ENCODE peak calls at places on chromosomes 16 and 17, in eight cellular contexts. M, Z, I, P, X, Q, A and H are unnamed samples.

GRCh38 chr16:1378804-1379053 is 27.0 kb downstream of the GNPTG start:
- DNase-seq in Z (no peak), X (no peak), A (no peak), P (no peak), Q (no peak), M (no peak), I (no peak), H (no peak)

GRCh38 chr17:66146394-66146793 is 45.5 kb downstream of the CEP112 start:
- DNase-seq in Q (no peak), X (no peak), I (no peak), Z (no peak), P (no peak), M (no peak), A (no peak), H (no peak)

GRCh38 chr16:30565526-30565925 is 6.0 kb downstream of the ZNF688 start:
- DNase-seq in Q (no peak), Z (no peak), I (no peak), X (no peak), M (no peak), P (no peak), A (no peak), H (no peak)

GRCh38 chr17:65185686-65186382 is 48.7 kb downstream of the RGS9 start:
- DNase-seq in Q (no peak), X (no peak), P (no peak), M (no peak), Z (peak), I (no peak), A (no peak), H (no peak)

GRCh38 chr17:10292057-10292931 is 80.5 kb downstream of the MYH13 start:
- DNase-seq in P (no peak), M (no peak), X (peak), I (peak), Z (peak), Q (no peak), A (peak), H (no peak)

GRCh38 chr16:34802396-34802795 is 1343.0 kb downstream of the TP53TG3F start:
- DNase-seq in X (no peak), Z (no peak), A (no peak), P (no peak), I (no peak), Q (no peak), M (no peak), H (no peak)

GRCh38 chr16:66188786-66189725 is 177.4 kb upstream of the CDH5 start:
- DNase-seq in I (no peak), P (no peak), Q (peak), M (peak), X (no peak), A (peak), Z (peak), H (no peak)

GRCh38 chr17:73309727-73310555 is 1.9 kb downstream of the CDC42EP4 start:
- DNase-seq in A (peak), M (no peak), X (no peak), Z (peak), Q (peak), I (no peak), P (no peak), H (peak)

GRCh38 chr17:12463102-12463501 is 202.6 kb upstream of the MYOCD start:
- DNase-seq in I (peak), A (peak), P (no peak), M (peak), Q (peak), Z (no peak), X (no peak), H (no peak)

GRCh38 chr16:76226011-76226410 is 51.2 kb upstream of the CNTNAP4 start:
- DNase-seq in P (no peak), M (no peak), Q (no peak), I (no peak), Z (no peak), A (no peak), X (peak), H (no peak)

GRCh38 chr17:44977740-44978584 is 9.9 kb upstream of the C1QL1 start:
- DNase-seq in X (no peak), P (no peak), M (no peak), Q (no peak), Z (no peak), I (no peak), A (no peak), H (no peak)

GRCh38 chr17:74605361-74605760 is 13.3 kb upstream of the CD300LD start:
- DNase-seq in X (peak), P (peak), M (peak), Q (peak), I (peak), Z (no peak), A (peak), H (no peak)

GRCh38 chr16:4176794-4177438 is 60.7 kb upstream of the ADCY9 start:
- DNase-seq in Z (peak), A (peak), I (no peak), X (peak), Q (peak), P (no peak), M (peak), H (no peak)

GRCh38 chr17:2056221-2057129 is 1.6 kb downstream of the HIC1 start:
- DNase-seq in A (peak), Q (peak), M (no peak), P (no peak), I (peak), X (no peak), Z (peak), H (peak)

GRCh38 chr16:4803479-4804243 is 1.2 kb upstream of the ROGDI start:
- DNase-seq in M (no peak), I (no peak), A (no peak), Z (no peak), Q (peak), X (no peak), P (no peak), H (no peak)

GRCh38 chr16:78303946-78304345 is 204.5 kb downstream of the WWOX start:
- DNase-seq in I (no peak), Q (no peak), Z (no peak), M (no peak), P (no peak), A (no peak), X (no peak), H (no peak)

GRCh38 chr17:81131486-81132196 is 33.7 kb upstream of the PVALEF start:
- DNase-seq in I (no peak), Q (no peak), M (no peak), A (no peak), X (no peak), P (no peak), Z (no peak), H (no peak)

GRCh38 chr17:13601776-13602551 is at the start of gene HS3ST3A1:
- DNase-seq in A (peak), Q (peak), X (peak), M (peak), Z (peak), P (peak), I (peak), H (no peak)

GRCh38 chr16:81254919-81255526 is 16.5 kb downstream of the BCO1 start:
- DNase-seq in Q (no peak), Z (no peak), I (no peak), M (no peak), X (no peak), P (no peak), A (no peak), H (no peak)

GRCh38 chr16:56558024-56558747 is 6.7 kb upstream of the MT4 start:
- DNase-seq in X (peak), Q (peak), P (no peak), I (no peak), A (peak), M (peak), Z (no peak), H (peak)

GRCh38 chr16:31371619-31372484 is 16.9 kb downstream of the ITGAX start:
- DNase-seq in M (no peak), P (no peak), A (no peak), Q (no peak), X (no peak), Z (no peak), I (no peak), H (no peak)

GRCh38 chr16:56610017-56610608 is 1.7 kb downstream of the MT2A start:
- DNase-seq in Q (peak), P (peak), Z (no peak), X (peak), A (peak), M (peak), I (peak), H (peak)

GRCh38 chr17:4947411-4948165 is 742 bp downstream of the PFN1 start:
- DNase-seq in M (no peak), P (peak), Q (peak), A (peak), X (peak), I (peak), Z (peak), H (peak)

GRCh38 chr17:4877089-4877488 is 22.2 kb upstream of the C17orf107 start:
- DNase-seq in A (no peak), X (no peak), Q (no peak), I (no peak), M (no peak), Z (no peak), P (no peak), H (no peak)

GRCh38 chr17:38881600-38882191 is 11.8 kb downstream of the LASP1 start:
- DNase-seq in A (peak), Z (peak), M (peak), Q (peak), I (peak), P (no peak), X (no peak), H (peak)

GRCh38 chr17:48540213-48540612 is 4.7 kb downstream of the HOXB2 start:
- DNase-seq in Q (no peak), M (peak), A (no peak), Z (no peak), X (no peak), I (no peak), P (no peak), H (no peak)
- H3K4me3 ChIP-seq in Q (no peak), M (peak), A (no peak), Z (no peak), X (no peak), I (no peak), P (no peak), H (no peak)

GRCh38 chr16:88404769-88405168 is 22.0 kb downstream of the ZNF469 start:
- DNase-seq in Z (no peak), M (no peak), P (no peak), I (no peak), A (no peak), Q (no peak), X (no peak), H (no peak)

GRCh38 chr16:88407042-88407420 is 24.3 kb downstream of the ZNF469 start:
- DNase-seq in A (no peak), Z (no peak), M (no peak), X (no peak), Q (no peak), I (no peak), P (no peak), H (no peak)

GRCh38 chr16:88405325-88406060 is 22.7 kb downstream of the ZNF469 start:
- DNase-seq in P (peak), A (peak), I (no peak), Z (no peak), Q (peak), X (no peak), M (peak), H (no peak)

GRCh38 chr16:88407807-88408206 is 25.0 kb downstream of the ZNF469 start:
- DNase-seq in Q (no peak), Z (no peak), I (no peak), P (no peak), M (no peak), X (no peak), A (no peak), H (no peak)

GRCh38 chr16:88406096-88407041 is 23.6 kb downstream of the ZNF469 start:
- DNase-seq in A (no peak), P (no peak), X (no peak), I (no peak), Z (no peak), Q (no peak), M (no peak), H (no peak)
- TF ChIP-seq CTCF in A (no peak), P (peak), X (no peak), I (no peak), Z (peak), Q (no peak), M (no peak), H (no peak)

GRCh38 chr17:8480011-8480976 is 44.6 kb downstream of the NDEL1 start:
- DNase-seq in A (no peak), M (no peak), X (no peak), I (no peak), P (no peak), Z (peak), Q (no peak), H (no peak)
- H3K4me3 ChIP-seq in A (no peak), M (no peak), X (no peak), I (no peak), P (no peak), Z (no peak), Q (no peak), H (no peak)

GRCh38 chr17:35086931-35087573 is 23.5 kb upstream of the RFFL start:
- DNase-seq in I (no peak), Z (no peak), A (no peak), X (peak), M (no peak), P (no peak), Q (peak), H (no peak)

GRCh38 chr17:35088647-35088910 is 25.1 kb upstream of the RFFL start:
- DNase-seq in P (peak), I (peak), A (no peak), Q (no peak), M (no peak), Z (no peak), X (no peak), H (peak)

GRCh38 chr17:35087731-35088646 is 24.5 kb upstream of the RFFL start:
- DNase-seq in M (no peak), I (peak), P (peak), A (peak), Z (peak), X (peak), Q (peak), H (peak)

GRCh38 chr17:35088911-35089845 is 25.7 kb upstream of the RFFL start:
- DNase-seq in A (peak), X (peak), Q (peak), I (peak), P (peak), M (peak), Z (peak), H (peak)

GRCh38 chr17:35089846-35090193 is 26.3 kb upstream of the RFFL start:
- DNase-seq in Q (peak), M (no peak), P (no peak), X (peak), A (peak), I (no peak), Z (peak), H (no peak)
- TF ChIP-seq CTCF in Q (no peak), M (no peak), P (no peak), X (no peak), A (peak), I (no peak), Z (no peak), H (no peak)

GRCh38 chr17:55238931-55239297 is 25.8 kb upstream of the HLF start:
- DNase-seq in I (no peak), Q (peak), Z (no peak), X (no peak), P (no peak), A (peak), M (no peak), H (no peak)
- H3K4me3 ChIP-seq in I (peak), Q (peak), Z (peak), X (peak), P (peak), A (peak), M (peak), H (peak)

DNA sequence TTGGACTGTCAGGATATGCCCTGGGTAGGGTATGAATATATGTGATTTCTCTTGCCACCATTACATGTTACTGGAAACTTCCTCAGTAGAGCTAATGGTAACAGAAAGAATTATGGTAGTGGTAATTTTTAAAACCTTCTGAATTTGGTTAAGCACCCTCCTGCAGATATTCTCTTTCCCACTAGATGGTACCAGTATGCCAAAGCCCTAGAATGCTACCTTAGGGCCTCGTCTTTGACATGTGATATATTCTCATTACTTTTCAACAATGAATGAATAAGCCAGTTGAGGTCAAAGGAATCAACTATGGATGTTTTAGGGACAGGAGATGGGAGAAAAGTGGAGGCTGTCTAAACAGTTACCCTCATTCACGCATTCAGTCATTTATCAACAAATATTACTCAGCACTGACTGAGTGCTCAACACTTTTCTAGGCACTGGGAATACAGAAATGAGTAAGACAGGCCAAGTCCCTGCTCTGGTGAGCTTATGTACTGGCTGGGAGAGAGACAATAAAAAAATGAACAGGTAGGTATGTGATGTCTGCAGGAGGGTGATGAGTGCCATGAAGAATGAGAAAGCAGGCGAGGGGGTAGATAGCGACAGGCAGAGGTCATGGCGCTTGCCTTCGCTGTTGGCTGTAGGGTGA is 14.7 kb downstream of the CDH13 start:
- DNase-seq in Z (no peak), P (no peak), M (peak), A (peak), I (no peak), Q (peak), X (peak), H (no peak)
- TF ChIP-seq CTCF in Z (peak), P (no peak), M (peak), A (peak), I (no peak), Q (peak), X (peak), H (no peak)

DNA sequence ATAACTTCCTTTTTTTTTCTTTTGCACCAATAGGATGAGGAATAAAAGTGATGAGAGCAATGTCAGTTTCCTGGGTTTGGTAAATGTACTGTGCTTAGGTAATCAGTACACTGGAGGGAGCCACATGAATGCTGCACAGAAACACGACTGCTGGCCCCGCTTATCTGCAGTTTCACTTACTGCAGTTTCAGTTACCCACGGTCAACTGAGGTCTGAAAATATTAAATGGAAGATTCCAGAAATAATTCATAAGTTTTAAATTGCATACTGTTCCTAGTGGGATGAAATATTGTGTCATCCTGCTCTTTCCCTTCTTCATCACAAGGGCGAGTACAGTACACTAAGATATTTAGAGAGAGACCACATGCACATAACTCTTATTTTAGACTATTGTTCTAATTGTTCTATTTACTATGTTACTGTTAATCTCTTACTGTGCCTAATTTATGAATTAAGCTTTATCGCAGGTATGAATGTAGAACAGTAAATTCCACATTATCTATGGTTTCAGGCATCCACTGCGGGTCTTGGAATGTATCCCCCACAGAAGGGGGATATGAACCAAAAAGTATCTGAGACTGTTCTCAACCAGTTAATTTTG is 6.4 kb upstream of the LGALS3BP start:
- DNase-seq in M (peak), Q (peak), A (peak), I (no peak), P (no peak), X (peak), Z (no peak), H (no peak)
- H3K4me3 ChIP-seq in M (peak), Q (peak), A (peak), I (peak), P (no peak), X (peak), Z (peak), H (peak)